ENCODE peak calls at places on chromosomes 5 and 9, in six cellular contexts. S is GM12865; T is activated CD8-positive, alpha-beta memory T cell treated with anti-CD3 and anti-CD28 coated beads for 48 hours; I is CD4-positive, alpha-beta T cell; L is globus pallidus; D is EH. G is an unnamed sample.

GRCh38 chr5:168991311-168991710 is 309.6 kb downstream of the SLIT3 start:
- DNase-seq in S (no peak), T (no peak), I (no peak), L (no peak), D (no peak), G (no peak)

GRCh38 chr9:93531374-93531773 is 45.0 kb upstream of the PHF2 start:
- DNase-seq in S (no peak), T (no peak), I (no peak), L (no peak), D (no peak), G (no peak)

GRCh38 chr5:3854069-3854741 is 258.6 kb downstream of the IRX1 start:
- DNase-seq in S (no peak), T (no peak), I (no peak), L (no peak), D (no peak), G (no peak)

GRCh38 chr9:35152926-35153325 is 8.9 kb upstream of the UNC13B start:
- DNase-seq in S (no peak), T (no peak), I (no peak), L (no peak), D (no peak), G (no peak)

GRCh38 chr5:139745800-139746690 is 49.6 kb upstream of the PSD2 start:
- DNase-seq in S (peak), T (peak), I (no peak), L (peak), D (peak), G (no peak)

GRCh38 chr5:4941957-4942830 is 197.9 kb upstream of the ADAMTS16 start:
- DNase-seq in S (peak), T (no peak), I (no peak), L (peak), D (no peak), G (no peak)

GRCh38 chr5:38433160-38433861 is 123.1 kb downstream of the LIFR start:
- DNase-seq in S (no peak), T (no peak), I (no peak), L (no peak), D (peak), G (no peak)

GRCh38 chr5:133232911-133233310 is 181.1 kb downstream of the HSPA4 start:
- DNase-seq in S (no peak), T (no peak), I (no peak), L (no peak), D (no peak), G (no peak)

GRCh38 chr9:124180557-124180956 is 77.2 kb upstream of the NEK6 start:
- DNase-seq in S (no peak), T (no peak), I (no peak), L (no peak), D (peak), G (no peak)

GRCh38 chr9:91682806-91683205 is 259.2 kb upstream of the NFIL3 start:
- DNase-seq in S (no peak), T (no peak), I (no peak), L (no peak), D (peak), G (no peak)

GRCh38 chr5:80245986-80246781 is 9.7 kb downstream of the SERINC5 start:
- DNase-seq in S (no peak), T (no peak), I (no peak), L (no peak), D (peak), G (no peak)

GRCh38 chr9:111866976-111867375 is 29.6 kb upstream of the UGCG start:
- DNase-seq in S (no peak), T (no peak), I (peak), L (no peak), D (peak), G (no peak)

GRCh38 chr5:159819671-159820411 is 96.4 kb upstream of the ADRA1B start:
- DNase-seq in S (no peak), T (no peak), I (no peak), L (no peak), D (peak), G (no peak)

GRCh38 chr9:79623799-79624721 is 52.3 kb downstream of the TLE4 start:
- DNase-seq in S (peak), T (peak), I (peak), L (peak), D (no peak), G (peak)

GRCh38 chr5:125402787-125403186 is 656.3 kb upstream of the ZNF608 start:
- DNase-seq in S (no peak), T (no peak), I (no peak), L (no peak), D (no peak), G (no peak)

GRCh38 chr5:169778622-169779596 is 141.8 kb downstream of the DOCK2 start:
- DNase-seq in S (peak), T (no peak), I (no peak), L (no peak), D (no peak), G (peak)

GRCh38 chr5:150644496-150644895 is 4.0 kb downstream of the SYNPO start:
- DNase-seq in S (no peak), T (no peak), I (no peak), L (no peak), D (no peak), G (no peak)

GRCh38 chr5:163434410-163434866 is 3.0 kb upstream of the CCNG1 start:
- DNase-seq in S (no peak), T (no peak), I (no peak), L (no peak), D (no peak), G (no peak)

GRCh38 chr5:130871346-130872086 is 293.5 kb downstream of the HINT1 start:
- DNase-seq in S (peak), T (no peak), I (peak), L (no peak), D (peak), G (no peak)

GRCh38 chr9:116494815-116495634 is 192.1 kb upstream of the TRIM32 start:
- DNase-seq in S (peak), T (no peak), I (no peak), L (no peak), D (no peak), G (no peak)